ENCODE peak calls at places on chromosomes 5 and 9, in six cellular contexts. I is WERI-Rb-1; S is AG09319; T is activated CD4-positive, alpha-beta T cell treated with anti-CD3 and anti-CD28 coated beads for 48 hours; H is T-helper 2 cell; Y is iPS-NIHi11. W is an unnamed sample.

GRCh38 chr5:134227259-134227658 is 1.4 kb upstream of the PPP2CA start:
- DNase-seq in T (peak), S (no peak), I (peak), Y (peak), H (no peak), W (peak)

GRCh38 chr5:154444559-154445421 is 1.0 kb upstream of the SAP30L start:
- DNase-seq in Y (peak), I (peak), H (no peak), S (no peak), T (peak), W (peak)

GRCh38 chr5:982377-983237 is 26.0 kb upstream of the NKD2 start:
- DNase-seq in I (peak), Y (peak), H (no peak), T (no peak), S (no peak), W (peak)

GRCh38 chr9:135887585-135888050 is 19.7 kb downstream of the CAMSAP1 start:
- DNase-seq in T (peak), H (peak), I (peak), Y (peak), S (no peak), W (no peak)

GRCh38 chr5:1564182-1564748 is 40.5 kb upstream of the LPCAT1 start:
- DNase-seq in H (no peak), Y (no peak), T (no peak), I (no peak), S (no peak), W (no peak)

GRCh38 chr5:93654676-93655075 is 71.7 kb downstream of the NR2F1 start:
- DNase-seq in Y (no peak), H (no peak), T (no peak), S (no peak), I (no peak), W (no peak)

GRCh38 chr9:103942652-103943051 is 151.5 kb upstream of the SMC2 start:
- DNase-seq in I (no peak), Y (no peak), H (no peak), S (no peak), T (no peak), W (no peak)

GRCh38 chr5:21680196-21680595 is 1172.9 kb downstream of the CDH12 start:
- DNase-seq in T (no peak), I (no peak), Y (no peak), S (no peak), H (no peak), W (no peak)

GRCh38 chr5:119961993-119962392 is 332.6 kb downstream of the FAM170A start:
- DNase-seq in Y (no peak), I (no peak), S (no peak), T (no peak), H (no peak), W (no peak)

GRCh38 chr5:169181785-169182184 is 119.2 kb downstream of the SLIT3 start:
- DNase-seq in Y (no peak), I (no peak), T (no peak), H (no peak), S (no peak), W (no peak)

GRCh38 chr5:6542421-6543345 is 90.2 kb downstream of the NSUN2 start:
- DNase-seq in Y (no peak), H (no peak), I (no peak), T (no peak), S (no peak), W (no peak)

GRCh38 chr5:173268750-173269580 is 34.0 kb upstream of the NKX2-5 start:
- DNase-seq in H (no peak), T (no peak), S (no peak), I (peak), Y (no peak), W (no peak)

GRCh38 chr5:164191240-164191639 is 685.8 kb downstream of the MAT2B start:
- DNase-seq in I (no peak), Y (no peak), T (no peak), S (no peak), H (no peak), W (no peak)

GRCh38 chr5:158287643-158288228 is 428.8 kb upstream of the CLINT1 start:
- DNase-seq in S (peak), Y (no peak), T (no peak), H (no peak), I (no peak), W (no peak)

GRCh38 chr5:2889946-2890475 is 138.5 kb upstream of the IRX2 start:
- DNase-seq in Y (no peak), T (no peak), S (no peak), H (no peak), I (no peak), W (no peak)

GRCh38 chr5:150350524-150351344 is 6.8 kb upstream of the TCOF1 start:
- DNase-seq in I (peak), H (peak), T (peak), Y (peak), S (peak), W (peak)

GRCh38 chr5:134552301-134552700 is 26.8 kb downstream of the JADE2 start:
- DNase-seq in T (no peak), Y (no peak), H (no peak), S (peak), I (no peak), W (no peak)

GRCh38 chr9:125997510-125997823 is 250.3 kb downstream of the PBX3 start:
- DNase-seq in S (no peak), H (no peak), Y (no peak), T (no peak), I (no peak), W (no peak)

GRCh38 chr9:125694478-125694877 is 12.5 kb downstream of the MAPKAP1 start:
- DNase-seq in S (no peak), Y (no peak), T (no peak), I (no peak), H (no peak), W (no peak)

GRCh38 chr5:159209438-159210305 is at the start of gene RNF145:
- DNase-seq in I (peak), H (peak), T (peak), S (peak), Y (peak), W (peak)

GRCh38 chr9:131670247-131670681 is 69.6 kb downstream of the RAPGEF1 start:
- DNase-seq in Y (no peak), H (peak), S (no peak), I (no peak), T (no peak), W (no peak)

GRCh38 chr9:69554945-69555344 is 117.2 kb downstream of the APBA1 start:
- DNase-seq in T (no peak), S (peak), Y (no peak), I (no peak), H (no peak), W (peak)

GRCh38 chr5:91266184-91266705 is 116.9 kb downstream of the ARRDC3 start:
- DNase-seq in T (no peak), I (no peak), Y (no peak), H (no peak), S (no peak), W (no peak)

GRCh38 chr9:99732715-99733114 is 89.0 kb upstream of the NR4A3 start:
- DNase-seq in S (no peak), I (no peak), T (no peak), Y (no peak), H (no peak), W (no peak)

GRCh38 chr5:154243736-154244135 is 53.2 kb downstream of the GALNT10 start:
- DNase-seq in S (no peak), T (no peak), H (no peak), Y (no peak), I (no peak), W (no peak)

GRCh38 chr5:75465480-75465879 is 45.9 kb downstream of the CERT1 start:
- DNase-seq in I (no peak), Y (no peak), H (no peak), S (no peak), T (no peak), W (no peak)

GRCh38 chr9:18459958-18460584 is 13.9 kb upstream of the ADAMTSL1 start:
- DNase-seq in Y (no peak), T (no peak), S (peak), H (no peak), I (no peak), W (no peak)

GRCh38 chr9:105191508-105192118 is 52.8 kb upstream of the SLC44A1 start:
- DNase-seq in I (no peak), T (no peak), H (no peak), S (no peak), Y (no peak), W (no peak)